ENCODE peak calls at places on chromosomes 1 and 21, in four cellular contexts. A, E, O and M are unnamed samples.

GRCh38 chr1:111907321-111907720 is 82.1 kb downstream of the KCND3 start:
- DNase-seq in A (no peak), E (no peak), O (no peak), M (no peak)

GRCh38 chr1:112849425-112849966 is 106.5 kb downstream of the SLC16A1 start:
- DNase-seq in A (no peak), E (no peak), O (peak), M (no peak)

GRCh38 chr1:169105087-169105433 is 1.4 kb upstream of the ATP1B1 start:
- DNase-seq in A (no peak), E (no peak), O (no peak), M (no peak)

GRCh38 chr21:26686278-26686677 is 113.2 kb upstream of the CYYR1 start:
- DNase-seq in A (no peak), E (peak), O (no peak), M (no peak)

GRCh38 chr1:177943999-177944672 is 25.7 kb downstream of the SEC16B start:
- DNase-seq in A (no peak), E (no peak), O (no peak), M (no peak)

GRCh38 chr1:169118227-169118626 is 11.7 kb downstream of the ATP1B1 start:
- DNase-seq in A (no peak), E (no peak), O (no peak), M (no peak)

GRCh38 chr1:167246971-167247370 is 26.3 kb downstream of the POU2F1 start:
- DNase-seq in A (no peak), E (no peak), O (no peak), M (no peak)

GRCh38 chr1:202207292-202207691 is 13.7 kb downstream of the LGR6 start:
- DNase-seq in A (no peak), E (peak), O (no peak), M (peak)

GRCh38 chr1:118563969-118564951 is 379.2 kb upstream of the SPAG17 start:
- DNase-seq in A (no peak), E (no peak), O (no peak), M (no peak)

GRCh38 chr1:27787895-27788294 is 14.9 kb downstream of the STX12 start:
- DNase-seq in A (no peak), E (peak), O (no peak), M (no peak)

GRCh38 chr21:36082140-36082742 is 12.4 kb downstream of the CBR1 start:
- DNase-seq in A (no peak), E (no peak), O (no peak), M (no peak)

GRCh38 chr1:3691421-3692204 is 39.3 kb downstream of the TP73 start:
- DNase-seq in A (no peak), E (no peak), O (no peak), M (no peak)

GRCh38 chr1:168821434-168821833 is 92.4 kb upstream of the DPT start:
- DNase-seq in A (no peak), E (no peak), O (no peak), M (no peak)

GRCh38 chr1:206685749-206686485 is 1.2 kb downstream of the MAPKAPK2 start:
- DNase-seq in A (peak), E (no peak), O (peak), M (no peak)

GRCh38 chr1:21756393-21757089 is 26.4 kb downstream of the USP48 start:
- DNase-seq in A (no peak), E (no peak), O (no peak), M (no peak)